ENCODE peak calls at places on chromosome 6, in eight cellular contexts. R is HCT116; H is thoracic aorta; S is fibroblast of pulmonary artery; Y is CD8-positive, alpha-beta memory T cell; O is small intestine; Q is skeletal muscle cell; P is brain microvascular endothelial cell. J is an unnamed sample.

GRCh38 chr6:36841756-36842155 is 2.5 kb upstream of the CPNE5 start:
- DNase-seq in R (no peak), O (no peak), P (no peak), Y (no peak), H (no peak), Q (no peak), S (no peak), J (no peak)

GRCh38 chr6:137883400-137883888 is 16.4 kb downstream of the TNFAIP3 start:
- DNase-seq in R (no peak), H (no peak), S (peak; percentile 64), Y (peak; percentile 71), Q (no peak), O (no peak), P (no peak), J (no peak)

GRCh38 chr6:149862901-149863595 is 1.1 kb downstream of the LRP11 start:
- DNase-seq in P (no peak), O (peak; percentile 52), Y (peak; percentile 24), Q (no peak), H (no peak), S (peak; percentile 66), R (no peak), J (peak; percentile 89)

GRCh38 chr6:14983599-14984296 is 262.1 kb upstream of the JARID2 start:
- DNase-seq in Q (no peak), R (no peak), S (no peak), Y (no peak), H (no peak), P (no peak), O (no peak), J (no peak)

GRCh38 chr6:111871725-111872520 is 1.3 kb downstream of the FYN start:
- DNase-seq in Q (no peak), O (peak; percentile 11), R (no peak), S (peak; percentile 49), Y (peak; percentile 40), P (peak; percentile 29), H (no peak), J (no peak)

GRCh38 chr6:166127624-166128472 is 39.8 kb downstream of the TBXT start:
- DNase-seq in P (no peak), H (no peak), Q (no peak), S (no peak), Y (no peak), O (no peak), R (no peak), J (no peak)

GRCh38 chr6:36829919-36830544 is 9.2 kb downstream of the CPNE5 start:
- DNase-seq in S (peak; percentile 73), R (no peak), Q (no peak), Y (no peak), P (no peak), O (peak; percentile 99), H (no peak), J (no peak)

GRCh38 chr6:4085329-4085695 is 6.4 kb upstream of the FAM217A start:
- DNase-seq in S (no peak), Y (no peak), O (no peak), R (no peak), Q (peak; percentile 16), P (no peak), H (no peak), J (no peak)

GRCh38 chr6:144696610-144697376 is 411.7 kb downstream of the UTRN start:
- DNase-seq in S (peak; percentile 7), H (no peak), R (no peak), Y (no peak), Q (no peak), O (peak; percentile 14), P (no peak), J (no peak)

GRCh38 chr6:11433860-11434259 is 103.7 kb upstream of the TMEM170B start:
- DNase-seq in H (no peak), S (no peak), P (no peak), R (no peak), Y (no peak), Q (no peak), O (peak; percentile 81), J (no peak)

GRCh38 chr6:75601608-75602163 is at the start of gene SENP6:
- DNase-seq in H (peak; percentile 21), S (peak; percentile 76), P (peak; percentile 57), O (peak; percentile 73), Y (peak; percentile 80), Q (peak; percentile 44), R (peak; percentile 27), J (peak; percentile 92)

GRCh38 chr6:98343004-98343403 is 491.4 kb upstream of the POU3F2 start:
- DNase-seq in R (no peak), P (no peak), H (no peak), Q (no peak), O (no peak), S (no peak), Y (no peak), J (no peak)

GRCh38 chr6:70520575-70520974 is 46.2 kb upstream of the SDHAF4 start:
- DNase-seq in S (peak; percentile 36), O (no peak), R (no peak), H (no peak), Y (peak; percentile 11), P (no peak), Q (no peak), J (no peak)

GRCh38 chr6:13760948-13761347 is 49.3 kb upstream of the RANBP9 start:
- DNase-seq in R (no peak), P (no peak), H (no peak), O (no peak), Y (no peak), Q (peak; percentile 77), S (peak; percentile 89), J (no peak)

DNA sequence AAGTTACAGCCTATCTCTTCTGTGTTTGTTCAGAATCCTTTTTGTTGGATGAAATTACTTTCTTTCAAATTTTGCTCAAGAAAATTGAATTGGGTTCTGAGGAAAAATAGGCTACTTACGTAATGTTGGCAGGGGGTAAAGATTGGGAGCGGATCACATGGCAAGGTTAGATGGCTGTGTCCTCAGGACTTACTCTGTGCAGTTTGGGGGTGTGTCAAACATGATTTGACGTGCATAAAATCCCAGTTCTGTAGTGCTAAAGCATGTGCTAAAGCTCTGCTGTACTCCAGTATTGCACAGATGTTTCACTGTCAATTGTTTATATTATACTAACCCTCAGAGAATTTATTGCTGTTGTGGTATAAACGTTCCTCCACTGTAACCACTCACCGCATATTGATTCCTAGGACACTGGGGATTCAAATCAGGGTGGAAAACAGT is 2.6 kb downstream of the NT5E start:
- DNase-seq in R (no peak), O (no peak), P (peak; percentile 46), H (no peak), S (peak; percentile 53), Q (peak; percentile 80), Y (no peak), J (no peak)
- H3K4me3 ChIP-seq in R (no peak overlapping the region), O (no peak overlapping the region), P (peak overlapping the region; percentile 96), H (peak overlapping the region; percentile 81), S (peak overlapping the region; percentile 85), Q (peak overlapping the region; percentile 74), Y (no peak overlapping the region), J (no peak overlapping the region)

DNA sequence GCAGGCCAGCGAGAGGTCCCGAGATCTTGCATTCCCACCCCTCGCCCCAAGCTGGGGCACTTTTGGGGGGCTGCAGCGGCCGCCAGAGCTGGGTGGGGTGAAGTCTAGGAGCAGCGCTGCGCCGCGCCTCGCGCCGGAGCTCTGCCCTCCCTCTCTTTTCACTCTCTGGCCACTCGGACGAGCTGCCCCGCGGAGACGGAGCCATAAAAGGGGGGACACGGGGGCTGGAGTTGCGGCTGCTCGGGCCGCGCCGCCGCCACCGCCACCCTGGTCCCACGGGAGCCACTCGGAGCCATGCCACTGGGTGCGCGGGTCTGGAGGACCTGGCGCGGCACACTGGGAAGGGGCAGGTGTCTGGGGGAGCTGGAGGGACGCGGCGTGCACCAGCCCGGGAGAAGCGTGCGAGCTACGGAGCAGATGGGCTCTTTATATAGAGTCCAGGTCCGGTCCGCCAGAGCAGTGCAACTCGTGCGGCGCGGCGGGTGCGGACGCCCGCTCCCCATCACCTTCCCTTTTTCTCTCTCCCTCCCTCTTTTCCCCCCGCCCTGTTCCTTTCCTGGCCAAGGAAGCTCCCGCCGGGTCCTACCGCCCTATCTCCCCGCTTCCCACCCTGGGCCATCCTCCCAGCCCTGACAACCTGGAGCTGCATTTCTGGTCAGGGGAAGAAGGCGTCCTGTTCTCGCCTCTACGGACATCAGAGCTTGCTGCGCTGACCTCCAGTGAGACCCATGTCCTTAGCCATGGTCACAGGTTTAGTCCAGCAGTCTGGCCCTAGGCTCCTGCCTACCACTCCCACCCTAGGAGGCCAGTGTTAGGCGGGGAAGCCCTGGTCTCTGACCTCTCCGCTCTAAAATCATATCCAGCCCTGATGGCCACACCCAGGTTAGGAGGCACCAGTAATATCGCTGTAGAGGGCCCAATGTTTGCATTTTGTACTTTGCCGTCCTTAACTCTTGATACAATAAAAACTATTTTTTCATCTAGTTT is 883 bp upstream of the HTR1B start:
- DNase-seq in O (no peak), Q (no peak), H (no peak), P (no peak), R (no peak), Y (no peak), S (no peak), J (peak; percentile 57)
- H3K4me3 ChIP-seq in O (peak overlapping the region; percentile 9), Q (peak overlapping the region; percentile 64), H (peak overlapping the region; percentile 86), P (peak overlapping the region; percentile 70), R (peak overlapping the region; percentile 45), Y (no peak overlapping the region), S (peak overlapping the region; percentile 53), J (peak overlapping the region; percentile 32)

DNA sequence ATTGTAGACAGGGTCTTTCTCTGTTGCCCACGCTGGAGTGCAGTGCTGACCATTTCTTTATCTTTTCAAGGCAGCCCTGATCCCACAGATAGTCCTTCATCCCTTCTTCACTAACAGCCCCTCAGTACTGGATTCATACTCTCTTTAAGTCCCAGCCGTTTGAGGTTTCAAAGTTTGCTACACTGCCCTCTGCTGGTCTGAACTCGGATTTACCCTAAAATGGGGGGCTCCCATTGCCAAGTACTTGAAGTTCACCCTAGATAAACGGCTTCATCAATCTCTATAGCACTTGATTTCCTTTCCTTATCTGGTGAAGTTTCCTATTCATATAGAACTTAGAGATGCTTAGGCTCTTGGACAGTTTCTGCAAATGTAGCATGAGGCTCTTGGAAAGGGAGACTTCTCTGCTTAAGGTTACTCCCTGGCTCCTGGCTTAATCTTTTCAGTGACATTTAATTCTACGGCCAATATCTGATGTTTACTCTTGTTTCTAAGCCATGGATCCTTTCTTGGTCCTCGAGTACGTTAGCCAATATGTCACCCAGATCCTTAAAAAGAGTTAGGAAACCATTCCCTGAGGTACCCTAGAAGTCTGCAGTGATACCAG is 21.4 kb upstream of the PREP start:
- DNase-seq in S (peak; percentile 77), Q (no peak), H (no peak), O (peak; percentile 59), P (peak; percentile 60), Y (peak; percentile 43), R (peak; percentile 62), J (no peak)
- H3K4me3 ChIP-seq in S (no peak overlapping the region), Q (no peak overlapping the region), H (no peak overlapping the region), O (no peak overlapping the region), P (no peak overlapping the region), Y (no peak overlapping the region), R (no peak overlapping the region), J (no peak overlapping the region)

GRCh38 chr6:132153221-132153896 is 202.2 kb upstream of the CCN2 start:
- DNase-seq in S (peak; percentile 79), Q (peak; percentile 69), O (no peak), R (no peak), H (no peak), Y (no peak), P (peak; percentile 93), J (no peak)
- H3K4me3 ChIP-seq in S (no peak overlapping the region), Q (no peak overlapping the region), O (no peak overlapping the region), R (no peak overlapping the region), H (peak overlapping the region; percentile 50), Y (no peak overlapping the region), P (no peak overlapping the region), J (no peak overlapping the region)

GRCh38 chr6:1395941-1396908 is 6.8 kb downstream of the FOXF2 start:
- DNase-seq in R (no peak), Q (no peak), O (no peak), P (no peak), Y (no peak), S (no peak), H (no peak), J (no peak)
- H3K4me3 ChIP-seq in R (no peak overlapping the region), Q (no peak overlapping the region), O (no peak overlapping the region), P (no peak overlapping the region), Y (no peak overlapping the region), S (no peak overlapping the region), H (no peak overlapping the region), J (peak overlapping the region; percentile 11)

J was measured in upper lobe of right lung.